ENCODE peak calls at places on chromosomes 6 and 20, in six cellular contexts. B is MCF 10A; A is GM23338; N is activated naive CD4-positive, alpha-beta T cell; L is adrenal gland; O is Kasumi-1. G is an unnamed sample.

GRCh38 chr6:134034951-134035822 is 17.2 kb downstream of the SLC2A12 start:
- DNase-seq in L (no peak), N (no peak), O (no peak), B (peak), A (no peak), G (no peak)

GRCh38 chr6:43516367-43516696 is 394 bp downstream of the YIPF3 start:
- DNase-seq in O (no peak), A (no peak), L (no peak), N (no peak), B (no peak), G (no peak)

GRCh38 chr6:164322533-164322932 is 908.0 kb downstream of the QKI start:
- DNase-seq in A (no peak), N (no peak), L (peak), O (no peak), B (peak), G (no peak)

GRCh38 chr6:14202947-14203346 is 85.4 kb downstream of the CD83 start:
- DNase-seq in B (no peak), O (no peak), A (no peak), L (no peak), N (no peak), G (no peak)

GRCh38 chr20:37745553-37745952 is 51.7 kb downstream of the CTNNBL1 start:
- DNase-seq in N (no peak), O (no peak), A (peak), L (no peak), B (no peak), G (no peak)

GRCh38 chr6:2632943-2633584 is 117.7 kb downstream of the MYLK4 start:
- DNase-seq in B (no peak), L (no peak), N (no peak), A (no peak), O (no peak), G (no peak)

GRCh38 chr6:160128879-160129516 is 7.4 kb downstream of the SLC22A1 start:
- DNase-seq in B (no peak), A (no peak), N (no peak), L (no peak), O (no peak), G (no peak)

GRCh38 chr6:110341671-110342304 is 16.4 kb downstream of the METTL24 start:
- DNase-seq in N (no peak), L (no peak), B (peak), O (peak), A (peak), G (no peak)

GRCh38 chr6:87391334-87391733 is 16.4 kb upstream of the CFAP206 start:
- DNase-seq in N (no peak), A (peak), L (peak), B (peak), O (peak), G (peak)

GRCh38 chr20:15706719-15707118 is 866.5 kb downstream of the KIF16B start:
- DNase-seq in B (no peak), N (no peak), O (no peak), A (no peak), L (no peak), G (no peak)

GRCh38 chr6:25586927-25587326 is 65.1 kb upstream of the SCGN start:
- DNase-seq in L (no peak), N (no peak), A (no peak), O (no peak), B (no peak), G (no peak)

GRCh38 chr20:37901667-37902503 is 1.0 kb upstream of the VSTM2L start:
- DNase-seq in N (no peak), B (peak), O (no peak), A (peak), L (peak), G (peak)

GRCh38 chr6:107862383-107862782 is 38.3 kb upstream of the SCML4 start:
- DNase-seq in B (no peak), N (no peak), A (no peak), O (no peak), L (no peak), G (no peak)

GRCh38 chr20:63747622-63748355 is 8.2 kb downstream of the SLC2A4RG start:
- DNase-seq in O (no peak), A (no peak), L (peak), B (no peak), N (no peak), G (no peak)

GRCh38 chr6:49776444-49776843 is 10.6 kb downstream of the PGK2 start:
- DNase-seq in N (no peak), L (no peak), O (no peak), B (no peak), A (no peak), G (no peak)

GRCh38 chr6:169653691-169654090 is 48.1 kb downstream of the WDR27 start:
- DNase-seq in N (no peak), O (no peak), B (no peak), L (peak), A (no peak), G (no peak)

GRCh38 chr20:13285408-13285807 is 64.3 kb downstream of the ISM1 start:
- DNase-seq in N (no peak), L (no peak), O (no peak), B (no peak), A (no peak), G (no peak)

GRCh38 chr20:36180323-36180722 is 25.8 kb downstream of the EPB41L1 start:
- DNase-seq in N (no peak), O (no peak), L (no peak), A (no peak), B (no peak), G (no peak)

GRCh38 chr6:16698988-16699868 is 62.0 kb downstream of the ATXN1 start:
- DNase-seq in A (no peak), B (peak), N (no peak), O (peak), L (peak), G (no peak)